ENCODE peak calls at places on chromosomes 3 and 15, in four cellular contexts. B, X, J and K are unnamed samples.

GRCh38 chr15:60397772-60398445 is at the start of gene ANXA2:
- DNase-seq in B (peak; percentile 86), X (no peak), J (no peak), K (peak; percentile 90)

GRCh38 chr3:106004137-106004600 is 135.4 kb upstream of the CBLB start:
- DNase-seq in B (no peak), X (no peak), J (no peak), K (peak; percentile 66)

GRCh38 chr15:58565620-58566019 is 133.8 kb downstream of the LIPC start:
- DNase-seq in B (no peak), X (no peak), J (no peak), K (no peak)

GRCh38 chr3:12253521-12253920 is 35.3 kb upstream of the PPARG start:
- DNase-seq in B (no peak), X (no peak), J (no peak), K (peak; percentile 20)

GRCh38 chr3:99783009-99783573 is 34.6 kb upstream of the CMSS1 start:
- DNase-seq in B (no peak), X (no peak), J (no peak), K (peak; percentile 80)

GRCh38 chr15:79815468-79815867 is 81.3 kb downstream of the MTHFS start:
- DNase-seq in B (no peak), X (no peak), J (no peak), K (no peak)

GRCh38 chr15:100207053-100207452 is 134.7 kb downstream of the ADAMTS17 start:
- DNase-seq in B (no peak), X (no peak), J (no peak), K (no peak)

GRCh38 chr3:50512131-50512530 is 8.7 kb upstream of the CACNA2D2 start:
- DNase-seq in B (no peak), X (no peak), J (no peak), K (no peak)

GRCh38 chr3:43223670-43224364 is 62.5 kb upstream of the SNRK start:
- DNase-seq in B (no peak), X (no peak), J (no peak), K (no peak)

GRCh38 chr3:69250014-69250413 is 127.6 kb upstream of the LMOD3 start:
- DNase-seq in B (peak; percentile 62), X (peak; percentile 69), J (no peak), K (peak; percentile 77)

GRCh38 chr3:184058029-184058428 is 5.2 kb downstream of the HTR3C start:
- DNase-seq in B (no peak), X (no peak), J (no peak), K (no peak)

GRCh38 chr15:83653288-83653638 is 660 bp upstream of the ADAMTSL3 start:
- DNase-seq in B (no peak), X (no peak), J (no peak), K (no peak)
- H2BK15ac ChIP-seq in B (no peak overlapping the region), X (no peak overlapping the region), J (no peak overlapping the region), K (no peak overlapping the region)

DNA sequence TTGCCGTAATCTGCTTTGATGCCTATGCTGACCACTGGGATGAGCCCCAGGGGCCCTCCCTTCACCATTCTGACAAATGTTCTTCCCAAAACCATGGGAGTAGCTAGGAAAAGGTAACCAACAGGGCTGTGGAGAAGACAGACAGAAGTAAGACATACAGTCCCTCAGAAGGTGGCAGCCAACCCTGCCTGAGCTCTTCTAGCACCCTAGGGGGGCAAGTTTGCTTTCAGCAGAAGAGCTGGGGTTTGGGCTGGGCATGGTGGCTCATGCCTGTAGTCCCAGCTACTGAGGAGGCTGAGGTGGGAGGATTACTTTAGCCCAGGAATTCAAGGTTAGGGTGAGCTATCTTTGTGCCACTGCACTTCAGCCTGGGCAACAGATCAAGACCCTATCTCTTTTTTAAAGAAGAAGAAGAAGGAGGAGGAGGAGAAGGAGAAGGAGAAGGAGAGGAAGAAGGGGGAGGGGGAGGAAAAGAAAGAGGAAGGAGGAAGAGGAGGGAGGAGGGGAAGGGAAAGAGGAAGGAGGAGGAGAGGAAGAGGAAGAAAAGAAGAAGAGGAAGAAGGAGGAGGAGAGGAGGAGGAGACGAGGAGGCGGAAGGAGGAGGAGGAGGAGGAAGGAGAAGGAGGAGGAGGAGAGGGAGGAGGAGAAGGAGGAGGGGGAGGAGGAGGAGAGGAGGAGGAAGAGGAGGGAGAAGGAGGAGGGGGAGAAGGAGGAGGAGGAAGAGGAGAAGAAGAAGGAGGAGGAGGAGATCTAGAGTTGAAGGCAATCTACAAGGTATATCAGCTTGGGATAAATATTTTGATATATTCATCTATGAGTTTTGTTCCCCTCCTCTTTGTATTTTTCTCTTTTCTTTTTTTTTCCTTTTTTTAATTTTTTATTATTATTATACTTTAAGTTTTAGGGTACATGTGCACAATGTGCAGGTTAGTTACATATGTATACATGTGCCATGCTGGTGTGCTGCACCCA is 44.9 kb upstream of the ABHD2 start:
- DNase-seq in B (no peak), X (no peak), J (no peak), K (no peak)
- H2BK12ac ChIP-seq in B (no peak overlapping the region), X (no peak overlapping the region), J (no peak overlapping the region), K (no peak overlapping the region)

GRCh38 chr3:37859354-37859753 is 2.3 kb upstream of the CTDSPL start:
- DNase-seq in B (no peak), X (no peak), J (no peak), K (no peak)

GRCh38 chr3:37858742-37859141 is 2.9 kb upstream of the CTDSPL start:
- DNase-seq in B (no peak), X (no peak), J (no peak), K (no peak)

GRCh38 chr3:37861540-37862051 is at the start of gene CTDSPL:
- DNase-seq in B (peak; percentile 60), X (peak; percentile 51), J (no peak), K (peak; percentile 60)

GRCh38 chr3:37862219-37862711 is 585 bp downstream of the CTDSPL start:
- DNase-seq in B (peak; percentile 51), X (peak; percentile 41), J (no peak), K (no peak)

GRCh38 chr3:37859908-37860199 is 1.8 kb upstream of the CTDSPL start:
- DNase-seq in B (no peak), X (no peak), J (no peak), K (no peak)
- H4K8ac ChIP-seq in B (no peak overlapping the region), X (no peak overlapping the region), J (peak overlapping the region; percentile 9), K (peak overlapping the region; percentile 83)

GRCh38 chr3:159782724-159783421 is 205.8 kb upstream of the IL12A start:
- DNase-seq in B (no peak), X (no peak), J (no peak), K (no peak)

GRCh38 chr3:159783780-159784747 is 204.6 kb upstream of the IL12A start:
- DNase-seq in B (no peak), X (no peak), J (no peak), K (no peak)

GRCh38 chr3:159785276-159785675 is 203.4 kb upstream of the IL12A start:
- DNase-seq in B (no peak), X (no peak), J (no peak), K (peak; percentile 51)

GRCh38 chr3:159779883-159780282 is 208.8 kb upstream of the IL12A start:
- DNase-seq in B (no peak), X (no peak), J (no peak), K (peak; percentile 37)

GRCh38 chr3:159781867-159782266 is 206.8 kb upstream of the IL12A start:
- DNase-seq in B (no peak), X (no peak), J (no peak), K (no peak)
- H2BK15ac ChIP-seq in B (no peak overlapping the region), X (no peak overlapping the region), J (no peak overlapping the region), K (no peak overlapping the region)

GRCh38 chr3:52349131-52349530 is 33.0 kb downstream of the DNAH1 start:
- DNase-seq in B (no peak), X (no peak), J (no peak), K (no peak)

GRCh38 chr3:52345521-52346110 is 29.5 kb downstream of the DNAH1 start:
- DNase-seq in B (no peak), X (no peak), J (no peak), K (no peak)

GRCh38 chr3:52346623-52347530 is 30.8 kb downstream of the DNAH1 start:
- DNase-seq in B (no peak), X (no peak), J (no peak), K (no peak)

GRCh38 chr3:52349611-52350395 is 33.7 kb downstream of the DNAH1 start:
- DNase-seq in B (no peak), X (no peak), J (no peak), K (no peak)

DNA sequence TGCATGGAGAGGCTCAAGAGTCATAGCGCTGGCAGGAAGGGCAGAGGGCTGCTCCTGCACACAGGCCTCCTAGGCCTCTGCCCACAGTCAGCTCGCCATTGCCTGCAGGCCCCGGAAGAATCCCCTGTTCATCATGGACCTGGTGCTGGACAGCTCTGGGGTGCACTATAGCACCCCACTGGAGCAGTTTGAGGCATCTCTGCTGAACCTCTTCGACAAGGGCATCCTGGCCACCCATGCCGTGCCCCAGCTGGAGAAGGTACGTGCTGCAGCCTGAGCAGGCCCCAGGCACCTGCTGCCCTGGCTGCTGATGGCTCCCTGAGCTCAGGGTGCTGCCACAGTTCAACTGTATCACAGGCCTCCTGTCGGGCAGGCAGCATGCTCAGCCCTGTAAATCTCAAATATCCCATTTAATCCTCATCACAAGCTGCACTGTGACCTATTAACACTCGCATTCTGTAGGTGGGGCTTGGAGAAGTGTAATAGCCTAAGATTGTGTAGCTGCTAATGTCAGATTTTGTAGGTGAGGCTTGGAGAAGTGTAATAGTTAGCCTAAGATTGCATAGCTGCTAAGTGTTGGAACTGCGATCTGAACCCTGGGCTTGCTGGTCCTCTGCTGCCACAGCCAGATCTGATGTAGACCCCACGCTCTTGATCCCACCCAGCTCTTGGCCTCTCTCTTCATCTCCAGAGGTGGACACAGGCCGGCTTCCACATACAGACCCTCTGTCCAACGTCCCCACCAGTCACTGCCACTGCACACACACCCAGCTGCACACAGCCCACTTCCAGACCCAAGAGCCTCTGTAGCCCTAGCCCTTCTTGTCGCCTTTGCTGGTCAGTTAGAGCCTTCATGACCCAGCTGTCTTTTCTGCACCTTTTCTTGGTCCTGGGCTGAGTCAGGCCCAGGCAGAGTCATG is 31.9 kb downstream of the DNAH1 start:
- DNase-seq in B (no peak), X (no peak), J (no peak), K (no peak)
- H2BK12ac ChIP-seq in B (no peak overlapping the region), X (no peak overlapping the region), J (no peak overlapping the region), K (no peak overlapping the region)